ENCODE peak calls at places on chromosome 1, in four cellular contexts. One of them, this sample, is unnamed.

GRCh38 chr1:61397915-61398314 is 315.6 kb downstream of the NFIA start:
- DNase-seq in activated naive CD4-positive, alpha-beta T cell treated with anti-CD3 and anti-CD28 coated beads, Interleukin-2, amount 50 U/mL, for 72 hours: no peak
- DNase-seq in NCI-H1092 treated with DMSO at 0.1 percent for 48 hours: no peak
- DNase-seq in HTR-8/SVneo: no peak
- DNase-seq in this sample: no peak

GRCh38 chr1:172656576-172656975 is 2.3 kb upstream of the FASLG start:
- DNase-seq in HTR-8/SVneo: no peak
- DNase-seq in NCI-H1092 treated with DMSO at 0.1 percent for 48 hours: no peak
- DNase-seq in activated naive CD4-positive, alpha-beta T cell treated with anti-CD3 and anti-CD28 coated beads, Interleukin-2, amount 50 U/mL, for 72 hours: no peak
- DNase-seq in this sample: no peak

GRCh38 chr1:2506007-2506860 is 20.2 kb downstream of the PANK4 start:
- DNase-seq in activated naive CD4-positive, alpha-beta T cell treated with anti-CD3 and anti-CD28 coated beads, Interleukin-2, amount 50 U/mL, for 72 hours: no peak
- DNase-seq in NCI-H1092 treated with DMSO at 0.1 percent for 48 hours: no peak
- DNase-seq in HTR-8/SVneo: no peak
- DNase-seq in this sample: no peak

GRCh38 chr1:27137544-27138075 is 17.3 kb downstream of the SLC9A1 start:
- DNase-seq in NCI-H1092 treated with DMSO at 0.1 percent for 48 hours: no peak
- DNase-seq in HTR-8/SVneo: no peak
- DNase-seq in activated naive CD4-positive, alpha-beta T cell treated with anti-CD3 and anti-CD28 coated beads, Interleukin-2, amount 50 U/mL, for 72 hours: no peak
- DNase-seq in this sample: no peak

GRCh38 chr1:29500041-29500440 is 263.7 kb downstream of the PTPRU start:
- DNase-seq in activated naive CD4-positive, alpha-beta T cell treated with anti-CD3 and anti-CD28 coated beads, Interleukin-2, amount 50 U/mL, for 72 hours: peak
- DNase-seq in NCI-H1092 treated with DMSO at 0.1 percent for 48 hours: no peak
- DNase-seq in HTR-8/SVneo: no peak
- DNase-seq in this sample: no peak

GRCh38 chr1:211761400-211761799 is 69.2 kb downstream of the LPGAT1 start:
- DNase-seq in NCI-H1092 treated with DMSO at 0.1 percent for 48 hours: no peak
- DNase-seq in activated naive CD4-positive, alpha-beta T cell treated with anti-CD3 and anti-CD28 coated beads, Interleukin-2, amount 50 U/mL, for 72 hours: no peak
- DNase-seq in HTR-8/SVneo: no peak
- DNase-seq in this sample: no peak

GRCh38 chr1:156641761-156642264 is at the start of gene BCAN:
- DNase-seq in HTR-8/SVneo: no peak
- DNase-seq in activated naive CD4-positive, alpha-beta T cell treated with anti-CD3 and anti-CD28 coated beads, Interleukin-2, amount 50 U/mL, for 72 hours: no peak
- DNase-seq in NCI-H1092 treated with DMSO at 0.1 percent for 48 hours: peak
- DNase-seq in this sample: no peak

GRCh38 chr1:59266180-59266926 is 30.5 kb upstream of the FGGY start:
- DNase-seq in activated naive CD4-positive, alpha-beta T cell treated with anti-CD3 and anti-CD28 coated beads, Interleukin-2, amount 50 U/mL, for 72 hours: no peak
- DNase-seq in NCI-H1092 treated with DMSO at 0.1 percent for 48 hours: no peak
- DNase-seq in HTR-8/SVneo: no peak
- DNase-seq in this sample: no peak

GRCh38 chr1:205354259-205354904 is 2.3 kb downstream of the KLHDC8A start:
- DNase-seq in NCI-H1092 treated with DMSO at 0.1 percent for 48 hours: peak
- DNase-seq in activated naive CD4-positive, alpha-beta T cell treated with anti-CD3 and anti-CD28 coated beads, Interleukin-2, amount 50 U/mL, for 72 hours: no peak
- DNase-seq in HTR-8/SVneo: peak
- DNase-seq in this sample: no peak

GRCh38 chr1:85708826-85709222 is 591 bp upstream of the ZNHIT6 start:
- DNase-seq in NCI-H1092 treated with DMSO at 0.1 percent for 48 hours: no peak
- DNase-seq in HTR-8/SVneo: no peak
- DNase-seq in activated naive CD4-positive, alpha-beta T cell treated with anti-CD3 and anti-CD28 coated beads, Interleukin-2, amount 50 U/mL, for 72 hours: no peak
- DNase-seq in this sample: no peak

GRCh38 chr1:158163000-158163947 is 17.4 kb upstream of the CD1D start:
- DNase-seq in NCI-H1092 treated with DMSO at 0.1 percent for 48 hours: no peak
- DNase-seq in HTR-8/SVneo: no peak
- DNase-seq in activated naive CD4-positive, alpha-beta T cell treated with anti-CD3 and anti-CD28 coated beads, Interleukin-2, amount 50 U/mL, for 72 hours: no peak
- DNase-seq in this sample: no peak

GRCh38 chr1:86016076-86016746 is 140.4 kb downstream of the COL24A1 start:
- DNase-seq in HTR-8/SVneo: no peak
- DNase-seq in activated naive CD4-positive, alpha-beta T cell treated with anti-CD3 and anti-CD28 coated beads, Interleukin-2, amount 50 U/mL, for 72 hours: no peak
- DNase-seq in NCI-H1092 treated with DMSO at 0.1 percent for 48 hours: no peak
- DNase-seq in this sample: no peak

GRCh38 chr1:205746757-205747412 is 3.1 kb downstream of the NUCKS1 start:
- DNase-seq in HTR-8/SVneo: no peak
- DNase-seq in activated naive CD4-positive, alpha-beta T cell treated with anti-CD3 and anti-CD28 coated beads, Interleukin-2, amount 50 U/mL, for 72 hours: no peak
- DNase-seq in NCI-H1092 treated with DMSO at 0.1 percent for 48 hours: no peak
- DNase-seq in this sample: no peak

GRCh38 chr1:18149113-18149641 is 41.6 kb downstream of the IGSF21 start:
- DNase-seq in activated naive CD4-positive, alpha-beta T cell treated with anti-CD3 and anti-CD28 coated beads, Interleukin-2, amount 50 U/mL, for 72 hours: no peak
- DNase-seq in HTR-8/SVneo: no peak
- DNase-seq in NCI-H1092 treated with DMSO at 0.1 percent for 48 hours: peak
- DNase-seq in this sample: no peak

GRCh38 chr1:170664283-170664827 is 424 bp downstream of the PRRX1 start:
- DNase-seq in HTR-8/SVneo: peak
- DNase-seq in activated naive CD4-positive, alpha-beta T cell treated with anti-CD3 and anti-CD28 coated beads, Interleukin-2, amount 50 U/mL, for 72 hours: no peak
- DNase-seq in NCI-H1092 treated with DMSO at 0.1 percent for 48 hours: peak
- DNase-seq in this sample: no peak

GRCh38 chr1:177256153-177256814 is 85.5 kb downstream of the BRINP2 start:
- DNase-seq in activated naive CD4-positive, alpha-beta T cell treated with anti-CD3 and anti-CD28 coated beads, Interleukin-2, amount 50 U/mL, for 72 hours: no peak
- DNase-seq in NCI-H1092 treated with DMSO at 0.1 percent for 48 hours: peak
- DNase-seq in HTR-8/SVneo: peak
- DNase-seq in this sample: peak

GRCh38 chr1:108644984-108645383 is 15.9 kb downstream of the HENMT1 start:
- DNase-seq in activated naive CD4-positive, alpha-beta T cell treated with anti-CD3 and anti-CD28 coated beads, Interleukin-2, amount 50 U/mL, for 72 hours: no peak
- DNase-seq in NCI-H1092 treated with DMSO at 0.1 percent for 48 hours: no peak
- DNase-seq in HTR-8/SVneo: no peak
- DNase-seq in this sample: no peak

GRCh38 chr1:94025383-94026340 is 95.3 kb downstream of the ABCA4 start:
- DNase-seq in HTR-8/SVneo: peak
- DNase-seq in activated naive CD4-positive, alpha-beta T cell treated with anti-CD3 and anti-CD28 coated beads, Interleukin-2, amount 50 U/mL, for 72 hours: no peak
- DNase-seq in NCI-H1092 treated with DMSO at 0.1 percent for 48 hours: peak
- DNase-seq in this sample: no peak

GRCh38 chr1:150528196-150528595 is 12.6 kb downstream of the FALEC start:
- DNase-seq in HTR-8/SVneo: no peak
- DNase-seq in NCI-H1092 treated with DMSO at 0.1 percent for 48 hours: no peak
- DNase-seq in activated naive CD4-positive, alpha-beta T cell treated with anti-CD3 and anti-CD28 coated beads, Interleukin-2, amount 50 U/mL, for 72 hours: no peak
- DNase-seq in this sample: no peak

GRCh38 chr1:21587602-21587953 is 78.4 kb downstream of the ALPL start:
- DNase-seq in HTR-8/SVneo: no peak
- DNase-seq in activated naive CD4-positive, alpha-beta T cell treated with anti-CD3 and anti-CD28 coated beads, Interleukin-2, amount 50 U/mL, for 72 hours: no peak
- DNase-seq in NCI-H1092 treated with DMSO at 0.1 percent for 48 hours: no peak
- DNase-seq in this sample: no peak

GRCh38 chr1:247936415-247936814 is 11.7 kb downstream of the OR2AJ1 start:
- DNase-seq in activated naive CD4-positive, alpha-beta T cell treated with anti-CD3 and anti-CD28 coated beads, Interleukin-2, amount 50 U/mL, for 72 hours: no peak
- DNase-seq in NCI-H1092 treated with DMSO at 0.1 percent for 48 hours: no peak
- DNase-seq in HTR-8/SVneo: no peak
- DNase-seq in this sample: no peak

GRCh38 chr1:21539933-21540332 is 30.7 kb downstream of the ALPL start:
- DNase-seq in activated naive CD4-positive, alpha-beta T cell treated with anti-CD3 and anti-CD28 coated beads, Interleukin-2, amount 50 U/mL, for 72 hours: no peak
- DNase-seq in NCI-H1092 treated with DMSO at 0.1 percent for 48 hours: peak
- DNase-seq in HTR-8/SVneo: no peak
- DNase-seq in this sample: no peak

GRCh38 chr1:1318131-1318652 is 6.3 kb downstream of the INTS11 start:
- DNase-seq in NCI-H1092 treated with DMSO at 0.1 percent for 48 hours: peak
- DNase-seq in HTR-8/SVneo: peak
- DNase-seq in activated naive CD4-positive, alpha-beta T cell treated with anti-CD3 and anti-CD28 coated beads, Interleukin-2, amount 50 U/mL, for 72 hours: no peak
- DNase-seq in this sample: peak

GRCh38 chr1:60994369-60994768 is 88.0 kb upstream of the NFIA start:
- DNase-seq in HTR-8/SVneo: no peak
- DNase-seq in activated naive CD4-positive, alpha-beta T cell treated with anti-CD3 and anti-CD28 coated beads, Interleukin-2, amount 50 U/mL, for 72 hours: no peak
- DNase-seq in NCI-H1092 treated with DMSO at 0.1 percent for 48 hours: no peak
- DNase-seq in this sample: no peak

GRCh38 chr1:2998503-2999100 is 22.7 kb upstream of the ACTRT2 start:
- DNase-seq in HTR-8/SVneo: no peak
- DNase-seq in NCI-H1092 treated with DMSO at 0.1 percent for 48 hours: no peak
- DNase-seq in activated naive CD4-positive, alpha-beta T cell treated with anti-CD3 and anti-CD28 coated beads, Interleukin-2, amount 50 U/mL, for 72 hours: peak
- DNase-seq in this sample: no peak

GRCh38 chr1:75954594-75954993 is 22.4 kb upstream of the ASB17 start:
- DNase-seq in activated naive CD4-positive, alpha-beta T cell treated with anti-CD3 and anti-CD28 coated beads, Interleukin-2, amount 50 U/mL, for 72 hours: no peak
- DNase-seq in HTR-8/SVneo: no peak
- DNase-seq in NCI-H1092 treated with DMSO at 0.1 percent for 48 hours: no peak
- DNase-seq in this sample: no peak

GRCh38 chr1:2249559-2249906 is 21.4 kb downstream of the SKI start:
- DNase-seq in HTR-8/SVneo: no peak
- DNase-seq in NCI-H1092 treated with DMSO at 0.1 percent for 48 hours: no peak
- DNase-seq in activated naive CD4-positive, alpha-beta T cell treated with anti-CD3 and anti-CD28 coated beads, Interleukin-2, amount 50 U/mL, for 72 hours: no peak
- DNase-seq in this sample: no peak

GRCh38 chr1:87805661-87806376 is 477.1 kb downstream of the LMO4 start:
- DNase-seq in NCI-H1092 treated with DMSO at 0.1 percent for 48 hours: no peak
- DNase-seq in activated naive CD4-positive, alpha-beta T cell treated with anti-CD3 and anti-CD28 coated beads, Interleukin-2, amount 50 U/mL, for 72 hours: no peak
- DNase-seq in HTR-8/SVneo: peak
- DNase-seq in this sample: peak

GRCh38 chr1:222914861-222915632 is 100.2 kb downstream of the DISP1 start:
- DNase-seq in activated naive CD4-positive, alpha-beta T cell treated with anti-CD3 and anti-CD28 coated beads, Interleukin-2, amount 50 U/mL, for 72 hours: no peak
- DNase-seq in NCI-H1092 treated with DMSO at 0.1 percent for 48 hours: no peak
- DNase-seq in HTR-8/SVneo: no peak
- DNase-seq in this sample: no peak

GRCh38 chr1:112762541-112763141 is 47.5 kb upstream of the PPM1J start:
- DNase-seq in NCI-H1092 treated with DMSO at 0.1 percent for 48 hours: peak
- DNase-seq in activated naive CD4-positive, alpha-beta T cell treated with anti-CD3 and anti-CD28 coated beads, Interleukin-2, amount 50 U/mL, for 72 hours: no peak
- DNase-seq in HTR-8/SVneo: no peak
- DNase-seq in this sample: no peak

GRCh38 chr1:172885411-172885810 is 165.3 kb downstream of the TNFSF18 start:
- DNase-seq in NCI-H1092 treated with DMSO at 0.1 percent for 48 hours: no peak
- DNase-seq in HTR-8/SVneo: no peak
- DNase-seq in activated naive CD4-positive, alpha-beta T cell treated with anti-CD3 and anti-CD28 coated beads, Interleukin-2, amount 50 U/mL, for 72 hours: no peak
- DNase-seq in this sample: no peak

GRCh38 chr1:64856564-64856963 is 109.8 kb downstream of the JAK1 start:
- DNase-seq in activated naive CD4-positive, alpha-beta T cell treated with anti-CD3 and anti-CD28 coated beads, Interleukin-2, amount 50 U/mL, for 72 hours: no peak
- DNase-seq in HTR-8/SVneo: no peak
- DNase-seq in NCI-H1092 treated with DMSO at 0.1 percent for 48 hours: no peak
- DNase-seq in this sample: no peak

GRCh38 chr1:119220980-119221379 is 80.5 kb upstream of the WARS2 start:
- DNase-seq in activated naive CD4-positive, alpha-beta T cell treated with anti-CD3 and anti-CD28 coated beads, Interleukin-2, amount 50 U/mL, for 72 hours: no peak
- DNase-seq in HTR-8/SVneo: no peak
- DNase-seq in NCI-H1092 treated with DMSO at 0.1 percent for 48 hours: no peak
- DNase-seq in this sample: no peak

GRCh38 chr1:63729227-63729620 is 44.6 kb upstream of the ROR1 start:
- DNase-seq in HTR-8/SVneo: no peak
- DNase-seq in activated naive CD4-positive, alpha-beta T cell treated with anti-CD3 and anti-CD28 coated beads, Interleukin-2, amount 50 U/mL, for 72 hours: no peak
- DNase-seq in NCI-H1092 treated with DMSO at 0.1 percent for 48 hours: no peak
- DNase-seq in this sample: no peak

GRCh38 chr1:101135526-101135925 is 101.3 kb upstream of the S1PR1 start:
- DNase-seq in HTR-8/SVneo: no peak
- DNase-seq in activated naive CD4-positive, alpha-beta T cell treated with anti-CD3 and anti-CD28 coated beads, Interleukin-2, amount 50 U/mL, for 72 hours: no peak
- DNase-seq in NCI-H1092 treated with DMSO at 0.1 percent for 48 hours: no peak
- DNase-seq in this sample: no peak

GRCh38 chr1:203553501-203553900 is 59.5 kb downstream of the OPTC start:
- DNase-seq in activated naive CD4-positive, alpha-beta T cell treated with anti-CD3 and anti-CD28 coated beads, Interleukin-2, amount 50 U/mL, for 72 hours: no peak
- DNase-seq in NCI-H1092 treated with DMSO at 0.1 percent for 48 hours: no peak
- DNase-seq in HTR-8/SVneo: no peak
- DNase-seq in this sample: no peak

GRCh38 chr1:84271452-84272273 is 29.8 kb upstream of the SAMD13 start:
- DNase-seq in NCI-H1092 treated with DMSO at 0.1 percent for 48 hours: peak
- DNase-seq in HTR-8/SVneo: no peak
- DNase-seq in activated naive CD4-positive, alpha-beta T cell treated with anti-CD3 and anti-CD28 coated beads, Interleukin-2, amount 50 U/mL, for 72 hours: no peak
- DNase-seq in this sample: peak